ENCODE peak calls at places on chromosomes 2 and 18, in seven cellular contexts. One of them, this sample, is unnamed.
A peak's percentile ranks its signal among the peaks of the same experiment; 100 is the strongest.

GRCh38 chr2:132009874-132010521 is 151.8 kb downstream of the ANKRD30BL start:
- DNase-seq in A549: no peak
- DNase-seq in small intestine: no peak
- DNase-seq in HCT116: no peak
- DNase-seq in stomach: no peak
- DNase-seq in cardiac muscle cell: peak; percentile 1
- DNase-seq in adrenal gland: no peak
- DNase-seq in this sample: no peak

GRCh38 chr2:120307482-120307881 is 38.5 kb upstream of the INHBB start:
- DNase-seq in A549: no peak
- DNase-seq in small intestine: no peak
- DNase-seq in HCT116: no peak
- DNase-seq in stomach: no peak
- DNase-seq in cardiac muscle cell: no peak
- DNase-seq in adrenal gland: no peak
- DNase-seq in this sample: no peak

GRCh38 chr2:118123561-118124232 is 35.4 kb downstream of the INSIG2 start:
- DNase-seq in A549: peak; percentile 69
- DNase-seq in small intestine: no peak
- DNase-seq in HCT116: peak; percentile 97
- DNase-seq in stomach: no peak
- DNase-seq in cardiac muscle cell: no peak
- DNase-seq in adrenal gland: no peak
- DNase-seq in this sample: no peak

GRCh38 chr2:205627085-205627484 is 55.2 kb upstream of the NRP2 start:
- DNase-seq in A549: no peak
- DNase-seq in small intestine: no peak
- DNase-seq in HCT116: no peak
- DNase-seq in stomach: no peak
- DNase-seq in cardiac muscle cell: no peak
- DNase-seq in adrenal gland: no peak
- DNase-seq in this sample: no peak

GRCh38 chr2:190583507-190584337 is 49.2 kb upstream of the NEMP2 start:
- DNase-seq in A549: no peak
- DNase-seq in small intestine: peak; percentile 49
- DNase-seq in HCT116: no peak
- DNase-seq in stomach: no peak
- DNase-seq in cardiac muscle cell: no peak
- DNase-seq in adrenal gland: no peak
- DNase-seq in this sample: no peak

GRCh38 chr2:226578879-226579278 is 220.7 kb downstream of the IRS1 start:
- DNase-seq in A549: no peak
- DNase-seq in small intestine: no peak
- DNase-seq in HCT116: no peak
- DNase-seq in stomach: no peak
- DNase-seq in cardiac muscle cell: no peak
- DNase-seq in adrenal gland: no peak
- DNase-seq in this sample: no peak

GRCh38 chr2:170292415-170292814 is 114.5 kb downstream of the MYO3B start:
- DNase-seq in A549: no peak
- DNase-seq in small intestine: no peak
- DNase-seq in HCT116: no peak
- DNase-seq in stomach: no peak
- DNase-seq in cardiac muscle cell: no peak
- DNase-seq in adrenal gland: no peak
- DNase-seq in this sample: no peak

GRCh38 chr2:99868260-99868659 is 274.1 kb downstream of the AFF3 start:
- DNase-seq in A549: no peak
- DNase-seq in small intestine: no peak
- DNase-seq in HCT116: no peak
- DNase-seq in stomach: no peak
- DNase-seq in cardiac muscle cell: no peak
- DNase-seq in adrenal gland: no peak
- DNase-seq in this sample: no peak

GRCh38 chr2:73202156-73203054 is at the start of gene NOTO:
- DNase-seq in A549: no peak
- DNase-seq in small intestine: no peak
- DNase-seq in HCT116: no peak
- DNase-seq in stomach: no peak
- DNase-seq in cardiac muscle cell: peak; percentile 28
- DNase-seq in adrenal gland: peak; percentile 35
- DNase-seq in this sample: no peak

GRCh38 chr2:232588680-232589585 is 38.4 kb downstream of the EIF4E2 start:
- DNase-seq in A549: peak; percentile 20
- DNase-seq in small intestine: peak; percentile 84
- DNase-seq in HCT116: no peak
- DNase-seq in stomach: peak; percentile 86
- DNase-seq in cardiac muscle cell: no peak
- DNase-seq in adrenal gland: peak; percentile 90
- DNase-seq in this sample: no peak

GRCh38 chr18:6543330-6543908 is 128.7 kb upstream of the L3MBTL4 start:
- DNase-seq in A549: peak; percentile 5
- DNase-seq in small intestine: peak; percentile 13
- DNase-seq in HCT116: no peak
- DNase-seq in stomach: no peak
- DNase-seq in cardiac muscle cell: peak; percentile 57
- DNase-seq in adrenal gland: no peak
- DNase-seq in this sample: no peak

GRCh38 chr2:64392514-64392913 is 61.4 kb upstream of the LGALSL start:
- DNase-seq in A549: no peak
- DNase-seq in small intestine: no peak
- DNase-seq in HCT116: no peak
- DNase-seq in stomach: no peak
- DNase-seq in cardiac muscle cell: no peak
- DNase-seq in adrenal gland: no peak
- DNase-seq in this sample: no peak

GRCh38 chr2:121360566-121361300 is 75.7 kb upstream of the TFCP2L1 start:
- DNase-seq in A549: peak; percentile 21
- DNase-seq in small intestine: peak; percentile 31
- DNase-seq in HCT116: no peak
- DNase-seq in stomach: peak; percentile 88
- DNase-seq in cardiac muscle cell: no peak
- DNase-seq in adrenal gland: peak; percentile 69
- DNase-seq in this sample: no peak

GRCh38 chr2:235494716-235495372 is 1.0 kb downstream of the AGAP1 start:
- DNase-seq in A549: no peak
- DNase-seq in small intestine: peak; percentile 41
- DNase-seq in HCT116: no peak
- DNase-seq in stomach: peak; percentile 56
- DNase-seq in cardiac muscle cell: peak; percentile 47
- DNase-seq in adrenal gland: peak; percentile 59
- DNase-seq in this sample: peak; percentile 46

GRCh38 chr2:74498500-74499268 is 719 bp downstream of the LBX2 start:
- DNase-seq in A549: no peak
- DNase-seq in small intestine: peak; percentile 68
- DNase-seq in HCT116: no peak
- DNase-seq in stomach: peak; percentile 40
- DNase-seq in cardiac muscle cell: peak; percentile 45
- DNase-seq in adrenal gland: no peak
- DNase-seq in this sample: no peak

GRCh38 chr2:201933792-201934229 is 99.8 kb upstream of the FZD7 start:
- DNase-seq in A549: no peak
- DNase-seq in small intestine: no peak
- DNase-seq in HCT116: no peak
- DNase-seq in stomach: no peak
- DNase-seq in cardiac muscle cell: no peak
- DNase-seq in adrenal gland: no peak
- DNase-seq in this sample: no peak

GRCh38 chr2:141517852-141518421 is 612.9 kb downstream of the LRP1B start:
- DNase-seq in A549: peak; percentile 1
- DNase-seq in small intestine: no peak
- DNase-seq in HCT116: no peak
- DNase-seq in stomach: no peak
- DNase-seq in cardiac muscle cell: no peak
- DNase-seq in adrenal gland: no peak
- DNase-seq in this sample: no peak

GRCh38 chr18:32093106-32093511 is 1.4 kb downstream of the RNF138 start:
- DNase-seq in A549: peak; percentile 27
- DNase-seq in small intestine: peak; percentile 63
- DNase-seq in HCT116: no peak
- DNase-seq in stomach: peak; percentile 59
- DNase-seq in cardiac muscle cell: peak; percentile 83
- DNase-seq in adrenal gland: peak; percentile 62
- DNase-seq in this sample: peak; percentile 53

GRCh38 chr2:105287692-105288091 is 41.8 kb downstream of the TGFBRAP1 start:
- DNase-seq in A549: peak; percentile 27
- DNase-seq in small intestine: peak; percentile 22
- DNase-seq in HCT116: peak; percentile 16
- DNase-seq in stomach: peak; percentile 61
- DNase-seq in cardiac muscle cell: peak; percentile 64
- DNase-seq in adrenal gland: no peak
- DNase-seq in this sample: peak; percentile 11

GRCh38 chr2:157698430-157698829 is 69.8 kb upstream of the ACVR1C start:
- DNase-seq in A549: no peak
- DNase-seq in small intestine: no peak
- DNase-seq in HCT116: no peak
- DNase-seq in stomach: no peak
- DNase-seq in cardiac muscle cell: no peak
- DNase-seq in adrenal gland: no peak
- DNase-seq in this sample: no peak

GRCh38 chr2:171225302-171225980 is 64.7 kb upstream of the TLK1 start:
- DNase-seq in A549: no peak
- DNase-seq in small intestine: no peak
- DNase-seq in HCT116: peak; percentile 88
- DNase-seq in stomach: no peak
- DNase-seq in cardiac muscle cell: no peak
- DNase-seq in adrenal gland: no peak
- DNase-seq in this sample: no peak

GRCh38 chr18:5879479-5879882 is 15.8 kb downstream of the TMEM200C start:
- DNase-seq in A549: no peak
- DNase-seq in small intestine: peak; percentile 30
- DNase-seq in HCT116: no peak
- DNase-seq in stomach: no peak
- DNase-seq in cardiac muscle cell: peak; percentile 45
- DNase-seq in adrenal gland: no peak
- DNase-seq in this sample: no peak

GRCh38 chr2:223222397-223222796 is 170.4 kb downstream of the KCNE4 start:
- DNase-seq in A549: peak; percentile 15
- DNase-seq in small intestine: no peak
- DNase-seq in HCT116: no peak
- DNase-seq in stomach: no peak
- DNase-seq in cardiac muscle cell: no peak
- DNase-seq in adrenal gland: no peak
- DNase-seq in this sample: no peak

GRCh38 chr2:105072039-105072438 is 34.2 kb downstream of the MRPS9 start:
- DNase-seq in A549: no peak
- DNase-seq in small intestine: no peak
- DNase-seq in HCT116: no peak
- DNase-seq in stomach: no peak
- DNase-seq in cardiac muscle cell: no peak
- DNase-seq in adrenal gland: no peak
- DNase-seq in this sample: no peak

GRCh38 chr2:228263156-228263555 is 81.7 kb upstream of the SPHKAP start:
- DNase-seq in A549: no peak
- DNase-seq in small intestine: no peak
- DNase-seq in HCT116: no peak
- DNase-seq in stomach: no peak
- DNase-seq in cardiac muscle cell: no peak
- DNase-seq in adrenal gland: no peak
- DNase-seq in this sample: no peak

GRCh38 chr2:195488567-195488966 is 168.5 kb upstream of the SLC39A10 start:
- DNase-seq in A549: no peak
- DNase-seq in small intestine: no peak
- DNase-seq in HCT116: no peak
- DNase-seq in stomach: no peak
- DNase-seq in cardiac muscle cell: no peak
- DNase-seq in adrenal gland: no peak
- DNase-seq in this sample: no peak

GRCh38 chr2:17658251-17658843 is 95.3 kb downstream of the SMC6 start:
- DNase-seq in A549: no peak
- DNase-seq in small intestine: no peak
- DNase-seq in HCT116: no peak
- DNase-seq in stomach: no peak
- DNase-seq in cardiac muscle cell: no peak
- DNase-seq in adrenal gland: no peak
- DNase-seq in this sample: no peak

GRCh38 chr2:68245672-68246071 is 6.7 kb downstream of the PPP3R1 start:
- DNase-seq in A549: no peak
- DNase-seq in small intestine: no peak
- DNase-seq in HCT116: no peak
- DNase-seq in stomach: no peak
- DNase-seq in cardiac muscle cell: no peak
- DNase-seq in adrenal gland: no peak
- DNase-seq in this sample: no peak
- H3K4me1 ChIP-seq in A549: peaks cover 46% of the 10 kb centered on the region
- H3K4me1 ChIP-seq in small intestine: peaks cover 26% of the 10 kb centered on the region
- H3K4me1 ChIP-seq in HCT116: peaks cover 11% of the 10 kb centered on the region
- H3K4me1 ChIP-seq in stomach: peaks cover 56% of the 10 kb centered on the region
- H3K4me1 ChIP-seq in cardiac muscle cell: peaks cover 21% of the 10 kb centered on the region
- H3K4me1 ChIP-seq in adrenal gland: peaks cover 33% of the 10 kb centered on the region
- H3K4me1 ChIP-seq in this sample: peaks cover 21% of the 10 kb centered on the region

GRCh38 chr2:191724015-191724414 is 46.1 kb downstream of the NABP1 start:
- DNase-seq in A549: no peak
- DNase-seq in small intestine: no peak
- DNase-seq in HCT116: no peak
- DNase-seq in stomach: no peak
- DNase-seq in cardiac muscle cell: no peak
- DNase-seq in adrenal gland: no peak
- DNase-seq in this sample: no peak
- H3K27ac ChIP-seq in A549: no peak overlapping the region
- H3K27ac ChIP-seq in small intestine: no peak overlapping the region
- H3K27ac ChIP-seq in HCT116: no peak overlapping the region
- H3K27ac ChIP-seq in stomach: no peak overlapping the region
- H3K27ac ChIP-seq in cardiac muscle cell: no peak overlapping the region
- H3K27ac ChIP-seq in adrenal gland: no peak overlapping the region
- H3K27ac ChIP-seq in this sample: no peak overlapping the region

DNA sequence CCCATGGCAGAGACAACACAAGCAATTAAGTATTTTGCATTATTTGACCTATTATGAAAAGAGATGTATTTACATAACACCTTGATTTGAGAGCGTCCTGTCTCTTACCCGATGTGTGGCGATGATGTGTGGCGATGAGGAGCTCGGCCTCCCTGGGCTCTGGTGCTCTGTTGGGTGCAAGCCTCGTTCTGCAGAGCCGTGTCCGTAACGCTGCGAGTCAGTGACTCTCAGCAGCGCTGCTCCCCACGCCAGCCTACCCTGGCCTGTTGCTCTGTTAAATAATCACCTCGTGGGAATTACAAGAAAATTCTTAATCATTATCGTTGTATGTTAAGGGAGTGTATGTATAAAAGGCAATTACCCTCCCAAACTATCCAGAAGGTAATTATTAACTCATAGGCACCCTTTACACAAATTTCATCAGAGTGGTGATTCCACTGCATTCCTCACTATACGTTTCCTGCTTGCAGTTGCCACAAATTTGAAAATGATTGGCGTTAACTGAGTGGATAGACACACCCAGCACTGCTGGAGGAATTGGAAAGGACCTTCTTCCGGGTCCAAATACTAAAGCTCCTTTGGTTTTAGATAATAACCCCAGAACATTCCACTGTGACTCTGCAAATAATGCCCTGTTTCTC is 52.0 kb upstream of the NFATC1 start:
- DNase-seq in A549: peak; percentile 48
- DNase-seq in small intestine: peak; percentile 72
- DNase-seq in HCT116: no peak
- DNase-seq in stomach: peak; percentile 46
- DNase-seq in cardiac muscle cell: no peak
- DNase-seq in adrenal gland: no peak
- DNase-seq in this sample: no peak
- H3K4me1 ChIP-seq in A549: peaks cover 15% of the 10 kb centered on the region
- H3K4me1 ChIP-seq in small intestine: no peaks in the 10 kb centered on the region
- H3K4me1 ChIP-seq in HCT116: no peaks in the 10 kb centered on the region
- H3K4me1 ChIP-seq in stomach: no peaks in the 10 kb centered on the region
- H3K4me1 ChIP-seq in cardiac muscle cell: no peaks in the 10 kb centered on the region
- H3K4me1 ChIP-seq in adrenal gland: no peaks in the 10 kb centered on the region
- H3K4me1 ChIP-seq in this sample: no peaks in the 10 kb centered on the region

GRCh38 chr2:189348369-189348768 is 92.9 kb upstream of the WDR75 start:
- DNase-seq in A549: no peak
- DNase-seq in small intestine: no peak
- DNase-seq in HCT116: no peak
- DNase-seq in stomach: no peak
- DNase-seq in cardiac muscle cell: no peak
- DNase-seq in adrenal gland: no peak
- DNase-seq in this sample: no peak
- H3K27ac ChIP-seq in A549: peak overlapping the region; percentile 80
- H3K27ac ChIP-seq in small intestine: no peak overlapping the region
- H3K27ac ChIP-seq in HCT116: no peak overlapping the region
- H3K27ac ChIP-seq in stomach: no peak overlapping the region
- H3K27ac ChIP-seq in cardiac muscle cell: no peak overlapping the region
- H3K27ac ChIP-seq in adrenal gland: peak overlapping the region; percentile 76
- H3K27ac ChIP-seq in this sample: no peak overlapping the region